ENCODE peak calls at places on chromosomes 11 and 22, in eight cellular contexts. K is type B pancreatic cell, Z is kidney epithelial cell, F is spleen, P is hepatocyte, R is fibroblast of the aortic adventitia, C is cardiac fibroblast, M is uterus. D is an unnamed sample.

GRCh38 chr22:23503736-23504440 is 76.2 kb downstream of the IGLL1 start:
- DNase-seq in K (no peak), Z (no peak), F (peak), P (peak), R (no peak), C (no peak), M (no peak), D (no peak)

GRCh38 chr11:3169235-3169951 is 4.3 kb upstream of the OSBPL5 start:
- DNase-seq in K (no peak), Z (no peak), F (peak), P (no peak), R (peak), C (peak), M (no peak), D (no peak)

GRCh38 chr22:34588893-34589545 is 476.9 kb upstream of the ISX start:
- DNase-seq in K (no peak), Z (no peak), F (no peak), P (no peak), R (no peak), C (no peak), M (no peak), D (no peak)

GRCh38 chr11:97743205-97743742 is 1277.5 kb upstream of the CNTN5 start:
- DNase-seq in K (no peak), Z (peak), F (no peak), P (no peak), R (peak), C (peak), M (no peak), D (no peak)

GRCh38 chr11:61955416-61956135 is 5.4 kb downstream of the BEST1 start:
- DNase-seq in K (peak), Z (no peak), F (peak), P (peak), R (no peak), C (no peak), M (peak), D (no peak)

GRCh38 chr11:15923169-15923568 is 433.2 kb downstream of the SOX6 start:
- DNase-seq in K (no peak), Z (no peak), F (no peak), P (no peak), R (no peak), C (peak), M (no peak), D (no peak)

GRCh38 chr11:94325681-94326080 is 21.3 kb downstream of the IZUMO1R start:
- DNase-seq in K (no peak), Z (no peak), F (no peak), P (peak), R (peak), C (peak), M (no peak), D (no peak)

GRCh38 chr22:43620197-43620596 is 191.9 kb downstream of the EFCAB6 start:
- DNase-seq in K (no peak), Z (no peak), F (no peak), P (no peak), R (no peak), C (no peak), M (no peak), D (no peak)

GRCh38 chr22:32926600-32926999 is 125.1 kb downstream of the TIMP3 start:
- DNase-seq in K (no peak), Z (no peak), F (no peak), P (peak), R (peak), C (peak), M (no peak), D (no peak)

GRCh38 chr22:38657248-38657909 is 941 bp downstream of the CBY1 start:
- DNase-seq in K (no peak), Z (no peak), F (peak), P (peak), R (peak), C (peak), M (no peak), D (no peak)

GRCh38 chr11:8058216-8058615 is 22.8 kb upstream of the TUB start:
- DNase-seq in K (no peak), Z (no peak), F (peak), P (no peak), R (no peak), C (no peak), M (peak), D (no peak)

GRCh38 chr11:2808850-2809847 is 76.4 kb downstream of the CDKN1C start:
- DNase-seq in K (no peak), Z (no peak), F (peak), P (no peak), R (no peak), C (no peak), M (peak), D (no peak)

GRCh38 chr22:33116846-33117547 is 58.8 kb upstream of the SYN3 start:
- DNase-seq in K (no peak), Z (no peak), F (no peak), P (peak), R (no peak), C (no peak), M (no peak), D (no peak)

GRCh38 chr11:429391-429790 is 12.4 kb downstream of the ANO9 start:
- DNase-seq in K (no peak), Z (no peak), F (peak), P (no peak), R (no peak), C (no peak), M (no peak), D (no peak)

GRCh38 chr11:96102664-96103068 is 178.8 kb upstream of the MTMR2 start:
- DNase-seq in K (no peak), Z (no peak), F (no peak), P (no peak), R (peak), C (peak), M (no peak), D (no peak)

GRCh38 chr22:47206819-47207218 is 444.4 kb downstream of the TBC1D22A start:
- DNase-seq in K (no peak), Z (no peak), F (peak), P (no peak), R (no peak), C (no peak), M (no peak), D (no peak)

GRCh38 chr11:68673991-68674390 is 10.4 kb upstream of the GAL start:
- DNase-seq in K (no peak), Z (no peak), F (peak), P (no peak), R (no peak), C (no peak), M (no peak), D (no peak)

GRCh38 chr11:108117746-108118371 is 3.5 kb upstream of the ACAT1 start:
- DNase-seq in K (no peak), Z (peak), F (no peak), P (peak), R (peak), C (peak), M (no peak), D (no peak)

GRCh38 chr11:47433157-47433556 is 6.9 kb upstream of the PSMC3 start:
- DNase-seq in K (no peak), Z (no peak), F (no peak), P (no peak), R (no peak), C (no peak), M (no peak), D (no peak)

GRCh38 chr11:64971421-64972233 is at the start of gene MAJIN:
- DNase-seq in K (no peak), Z (peak), F (peak), P (peak), R (peak), C (peak), M (peak), D (no peak)

GRCh38 chr11:101127348-101127698 is 2.3 kb downstream of the PGR start:
- DNase-seq in K (peak), Z (no peak), F (no peak), P (peak), R (no peak), C (no peak), M (peak), D (peak)

GRCh38 chr22:40023226-40023925 is 28.6 kb downstream of the FAM83F start:
- DNase-seq in K (no peak), Z (no peak), F (peak), P (no peak), R (no peak), C (no peak), M (no peak), D (no peak)

GRCh38 chr11:20873054-20873453 is 203.7 kb downstream of the NELL1 start:
- DNase-seq in K (no peak), Z (no peak), F (no peak), P (peak), R (no peak), C (no peak), M (no peak), D (peak)

GRCh38 chr11:127843483-127844396 is 743.6 kb downstream of the ETS1 start:
- DNase-seq in K (peak), Z (peak), F (peak), P (peak), R (peak), C (peak), M (peak), D (peak)

GRCh38 chr11:119975561-119976152 is 162.3 kb downstream of the TRIM29 start:
- DNase-seq in K (no peak), Z (no peak), F (no peak), P (no peak), R (no peak), C (no peak), M (no peak), D (no peak)

GRCh38 chr11:129853508-129854228 is 38.0 kb downstream of the TMEM45B start:
- DNase-seq in K (no peak), Z (no peak), F (no peak), P (peak), R (peak), C (peak), M (no peak), D (no peak)

GRCh38 chr11:12683857-12684256 is 9.6 kb downstream of the TEAD1 start:
- DNase-seq in K (no peak), Z (no peak), F (no peak), P (no peak), R (no peak), C (peak), M (no peak), D (no peak)

GRCh38 chr11:57458410-57459111 is 1.8 kb upstream of the RTN4RL2 start:
- DNase-seq in K (no peak), Z (no peak), F (peak), P (peak), R (peak), C (peak), M (no peak), D (peak)

GRCh38 chr22:33898121-33898520 is 22.2 kb downstream of the LARGE1 start:
- DNase-seq in K (no peak), Z (no peak), F (no peak), P (no peak), R (no peak), C (no peak), M (no peak), D (no peak)

GRCh38 chr11:8531982-8532381 is 62.0 kb downstream of the STK33 start:
- DNase-seq in K (no peak), Z (no peak), F (no peak), P (no peak), R (no peak), C (no peak), M (no peak), D (no peak)

GRCh38 chr11:122159173-122159701 is 43.2 kb upstream of the BLID start:
- DNase-seq in K (no peak), Z (no peak), F (no peak), P (peak), R (peak), C (peak), M (peak), D (no peak)

GRCh38 chr11:16239130-16240105 is 116.9 kb downstream of the SOX6 start:
- DNase-seq in K (no peak), Z (no peak), F (no peak), P (no peak), R (no peak), C (no peak), M (no peak), D (no peak)

GRCh38 chr11:19660076-19660475 is 52.6 kb upstream of the NAV2 start:
- DNase-seq in K (no peak), Z (peak), F (no peak), P (peak), R (peak), C (peak), M (no peak), D (no peak)

GRCh38 chr22:24338701-24339451 is 68.2 kb downstream of the SPECC1L start:
- DNase-seq in K (no peak), Z (no peak), F (no peak), P (peak), R (peak), C (peak), M (no peak), D (no peak)

GRCh38 chr11:10298342-10298741 is 4.3 kb upstream of the SBF2 start:
- DNase-seq in K (no peak), Z (peak), F (no peak), P (no peak), R (peak), C (peak), M (no peak), D (no peak)
- TF ChIP-seq CTCF in K (peak), Z (peak), F (peak), P (no peak), R (peak), C (peak), M (no peak), D (peak)

GRCh38 chr11:59668188-59668949 is 468 bp downstream of the PATL1 start:
- DNase-seq in K (no peak), Z (no peak), F (peak), P (peak), R (peak), C (peak), M (peak), D (peak)
- TF ChIP-seq CTCF in K (peak), Z (no peak), F (peak), P (peak), R (peak), C (peak), M (no peak), D (peak)

DNA sequence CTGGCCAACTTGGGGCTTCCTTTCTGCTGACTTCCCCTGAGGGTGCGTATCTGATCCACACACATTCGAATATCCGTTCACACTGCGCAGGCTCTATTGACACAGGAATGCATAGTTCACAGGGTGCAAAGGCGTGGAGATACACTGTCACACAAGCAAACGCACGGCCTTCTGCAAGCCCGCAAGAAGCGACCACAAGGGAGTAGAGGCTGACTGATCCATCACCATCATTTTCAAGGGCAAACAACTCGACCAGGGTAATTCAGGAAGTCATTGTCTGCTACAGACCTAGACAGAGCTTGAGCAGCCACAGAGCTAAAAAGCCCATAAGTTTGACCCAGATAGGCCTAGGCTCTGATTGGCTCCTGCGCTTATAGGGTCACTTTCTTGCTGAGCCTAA is 392.3 kb downstream of the MN1 start:
- DNase-seq in K (no peak), Z (no peak), F (no peak), P (no peak), R (peak), C (no peak), M (no peak), D (no peak)
- TF ChIP-seq CTCF in K (no peak), Z (peak), F (no peak), P (no peak), R (peak), C (no peak), M (no peak), D (no peak)

GRCh38 chr11:11047851-11048610 is 190.2 kb upstream of the ZBED5 start:
- DNase-seq in K (no peak), Z (no peak), F (no peak), P (no peak), R (no peak), C (no peak), M (no peak), D (no peak)
- TF ChIP-seq CTCF in K (no peak), Z (no peak), F (no peak), P (no peak), R (no peak), C (no peak), M (no peak), D (no peak)

GRCh38 chr11:44658451-44658850 is 68.3 kb upstream of the TSPAN18 start:
- DNase-seq in K (no peak), Z (no peak), F (no peak), P (peak), R (no peak), C (peak), M (no peak), D (no peak)
- TF ChIP-seq CTCF in K (peak), Z (peak), F (peak), P (peak), R (no peak), C (peak), M (no peak), D (peak)